ENCODE peak calls at places on chromosomes 5 and 9, in eight cellular contexts. D, G, H, J, E, Y, M and F are unnamed samples.

GRCh38 chr9:37969130-37969529 is 65.2 kb upstream of the SLC25A51 start:
- DNase-seq in D (no peak), G (no peak), H (no peak), J (peak), E (no peak), Y (no peak), M (no peak), F (no peak)

GRCh38 chr9:91179237-91180138 is 182.2 kb downstream of the AUH start:
- DNase-seq in D (no peak), G (no peak), H (no peak), J (peak), E (peak), Y (no peak), M (no peak), F (peak)

GRCh38 chr9:108182950-108183381 is 672.8 kb downstream of the ACTL7B start:
- DNase-seq in D (peak), G (no peak), H (no peak), J (no peak), E (no peak), Y (no peak), M (no peak), F (no peak)

GRCh38 chr9:131884222-131884621 is 144.3 kb upstream of the RAPGEF1 start:
- DNase-seq in D (no peak), G (no peak), H (peak), J (no peak), E (no peak), Y (no peak), M (no peak), F (no peak)

GRCh38 chr9:126705767-126706697 is 92.3 kb downstream of the LMX1B start:
- DNase-seq in D (no peak), G (no peak), H (peak), J (peak), E (peak), Y (peak), M (peak), F (no peak)

GRCh38 chr9:95084254-95084934 is 233.1 kb downstream of the FANCC start:
- DNase-seq in D (no peak), G (no peak), H (peak), J (no peak), E (no peak), Y (no peak), M (no peak), F (no peak)

GRCh38 chr5:120388016-120388781 is 75.9 kb upstream of the PRR16 start:
- DNase-seq in D (no peak), G (no peak), H (no peak), J (no peak), E (no peak), Y (peak), M (no peak), F (no peak)

GRCh38 chr5:132221781-132222648 is 5.6 kb downstream of the P4HA2 start:
- DNase-seq in D (no peak), G (no peak), H (peak), J (peak), E (no peak), Y (no peak), M (no peak), F (no peak)

GRCh38 chr9:90547896-90548295 is 94.7 kb downstream of the DIRAS2 start:
- DNase-seq in D (no peak), G (no peak), H (no peak), J (no peak), E (no peak), Y (no peak), M (no peak), F (no peak)

GRCh38 chr9:37410354-37410861 is 12.1 kb upstream of the GRHPR start:
- DNase-seq in D (no peak), G (no peak), H (no peak), J (no peak), E (no peak), Y (no peak), M (no peak), F (no peak)

GRCh38 chr9:27426717-27427645 is 97.1 kb upstream of the IFNK start:
- DNase-seq in D (no peak), G (no peak), H (no peak), J (no peak), E (no peak), Y (no peak), M (peak), F (no peak)

GRCh38 chr5:177113566-177114424 is 19.8 kb upstream of the NSD1 start:
- DNase-seq in D (peak), G (peak), H (peak), J (peak), E (no peak), Y (peak), M (peak), F (peak)
- TF ChIP-seq POLR2AphosphoS5 in D (no peak), G (no peak), H (no peak), J (no peak), E (peak), Y (no peak), M (no peak), F (no peak)

DNA sequence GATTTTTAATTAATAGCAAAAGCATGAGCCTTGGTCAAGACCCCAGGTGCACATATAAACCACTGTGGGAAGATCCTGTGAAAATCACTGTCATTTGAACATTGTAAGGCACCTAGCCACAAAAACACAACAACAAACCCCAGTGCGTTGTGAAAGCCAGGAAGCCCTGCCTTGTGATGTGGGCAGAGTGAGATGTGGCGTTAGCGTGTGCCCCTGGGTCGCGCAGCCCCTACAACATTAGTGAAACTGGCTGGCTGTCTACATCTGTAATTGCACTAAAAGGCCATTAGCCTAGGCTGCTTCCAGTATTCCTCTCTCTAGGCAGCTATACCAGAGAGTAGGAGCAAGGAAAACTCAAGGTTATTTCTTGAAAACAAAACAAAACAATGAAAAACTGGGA is 21.1 kb upstream of the PDZD2 start:
- DNase-seq in D (no peak), G (no peak), H (no peak), J (no peak), E (no peak), Y (no peak), M (no peak), F (no peak)
- TF ChIP-seq POLR2AphosphoS5 in D (no peak), G (no peak), H (no peak), J (no peak), E (no peak), Y (no peak), M (no peak), F (no peak)

DNA sequence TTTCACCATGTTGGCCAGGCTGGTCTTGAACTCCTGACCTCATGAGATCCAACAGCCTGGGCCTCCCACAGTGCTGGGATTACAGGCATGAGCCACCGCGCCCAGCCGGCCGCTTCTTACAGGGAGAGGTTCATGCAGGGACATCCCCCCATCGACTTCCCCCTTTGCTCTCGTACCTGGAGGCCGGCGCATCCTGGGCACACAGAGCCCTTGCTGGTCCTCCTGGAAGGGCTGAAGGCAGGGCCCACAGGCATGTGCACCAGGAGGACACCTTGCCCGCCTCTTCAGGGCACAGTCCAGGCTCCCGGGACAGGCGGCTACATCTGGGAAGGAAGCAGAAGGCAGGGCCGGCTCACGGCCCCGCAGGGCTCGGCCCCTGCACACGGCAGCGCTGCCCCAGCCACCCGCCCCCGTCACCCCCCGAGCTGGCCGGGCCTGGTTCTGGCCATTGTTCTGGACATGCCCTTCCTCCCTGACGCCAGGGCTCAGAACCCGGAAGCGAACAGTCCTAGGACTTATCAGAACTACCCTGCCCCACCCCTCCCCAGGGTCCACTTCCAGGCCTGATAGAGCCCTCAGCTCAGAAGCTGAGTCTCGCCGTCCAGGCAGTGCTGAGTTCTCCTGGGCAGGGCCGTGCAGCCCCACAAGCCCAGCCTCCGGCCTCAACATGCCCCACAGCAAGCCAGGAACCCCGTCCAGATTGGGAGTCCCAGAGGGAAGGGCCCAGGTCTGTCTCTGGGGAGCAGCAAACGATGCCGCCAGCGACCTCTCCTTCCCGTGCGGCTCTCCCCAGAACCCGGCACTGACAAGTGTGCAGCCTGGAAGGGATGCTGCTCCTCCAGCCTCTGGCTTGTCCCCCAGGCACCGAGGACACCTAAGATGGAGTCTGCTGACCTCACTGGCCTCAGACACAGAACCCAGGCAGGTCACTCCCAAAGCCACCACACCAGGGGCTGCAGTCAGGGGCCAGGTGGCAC is 2.9 kb downstream of the NPDC1 start:
- DNase-seq in D (no peak), G (no peak), H (no peak), J (no peak), E (no peak), Y (no peak), M (no peak), F (no peak)
- TF ChIP-seq POLR2AphosphoS5 in D (no peak), G (no peak), H (no peak), J (no peak), E (no peak), Y (no peak), M (no peak), F (no peak)

DNA sequence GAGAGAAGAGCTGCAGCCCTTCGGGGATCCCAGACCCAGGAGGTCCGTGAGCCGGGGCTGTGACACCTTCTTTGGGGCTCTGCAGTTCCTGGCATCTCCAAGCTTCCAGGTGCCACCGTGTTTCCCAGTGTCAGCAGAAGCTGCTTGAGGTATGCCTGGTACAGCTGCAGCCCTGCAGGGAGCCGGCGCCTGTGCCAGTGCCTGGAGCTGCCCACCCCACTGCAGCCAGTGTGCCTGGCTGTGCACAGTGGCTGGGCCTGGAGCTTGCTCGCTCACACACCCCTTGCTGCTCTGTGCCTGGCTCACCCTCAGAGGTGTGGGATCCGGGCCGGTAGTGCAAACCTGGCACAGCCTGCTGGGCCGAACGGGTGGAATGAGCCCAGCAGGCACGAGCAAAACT is 65.5 kb downstream of the NACC2 start:
- DNase-seq in D (no peak), G (no peak), H (no peak), J (no peak), E (no peak), Y (no peak), M (no peak), F (no peak)
- TF ChIP-seq POLR2AphosphoS5 in D (no peak), G (no peak), H (no peak), J (no peak), E (no peak), Y (no peak), M (no peak), F (no peak)

GRCh38 chr5:43020294-43020711 is 19.8 kb downstream of the ANXA2R start:
- DNase-seq in D (no peak), G (no peak), H (no peak), J (no peak), E (peak), Y (no peak), M (no peak), F (no peak)
- TF ChIP-seq POLR2AphosphoS5 in D (no peak), G (no peak), H (no peak), J (no peak), E (no peak), Y (no peak), M (no peak), F (no peak)

GRCh38 chr9:18636781-18637180 is 162.8 kb downstream of the ADAMTSL1 start:
- DNase-seq in D (no peak), G (no peak), H (no peak), J (no peak), E (no peak), Y (no peak), M (no peak), F (no peak)

GRCh38 chr9:18638448-18639249 is 164.7 kb downstream of the ADAMTSL1 start:
- DNase-seq in D (no peak), G (no peak), H (no peak), J (no peak), E (no peak), Y (no peak), M (no peak), F (no peak)

GRCh38 chr9:18629136-18629535 is 155.2 kb downstream of the ADAMTSL1 start:
- DNase-seq in D (no peak), G (no peak), H (no peak), J (no peak), E (no peak), Y (no peak), M (no peak), F (no peak)

GRCh38 chr9:18632624-18633407 is 158.9 kb downstream of the ADAMTSL1 start:
- DNase-seq in D (no peak), G (peak), H (no peak), J (no peak), E (no peak), Y (no peak), M (no peak), F (no peak)
- TF ChIP-seq POLR2AphosphoS5 in D (no peak), G (no peak), H (no peak), J (no peak), E (peak), Y (no peak), M (no peak), F (no peak)

GRCh38 chr9:125549465-125550215 is 157.4 kb downstream of the MAPKAP1 start:
- DNase-seq in D (no peak), G (no peak), H (peak), J (peak), E (no peak), Y (no peak), M (peak), F (no peak)
- TF ChIP-seq POLR2AphosphoS5 in D (no peak), G (no peak), H (peak), J (no peak), E (peak), Y (no peak), M (no peak), F (no peak)